ENCODE peak calls at places on chromosomes 12 and 14, in five cellular contexts. N is K562, T is GM12892, J is H1, A is GM12878. F is an unnamed sample.

GRCh38 chr12:45989277-45989856 is 1.0 kb downstream of the SCAF11 start:
- DNase-seq in A (no peak), J (no peak), N (no peak), T (peak; percentile 5), F (no peak)

GRCh38 chr14:91872517-91873470 is 5.5 kb upstream of the TC2N start:
- DNase-seq in N (no peak), T (no peak), J (no peak), A (no peak), F (no peak)

GRCh38 chr12:44003721-44004120 is 167.8 kb downstream of the TMEM117 start:
- DNase-seq in J (no peak), A (no peak), N (no peak), T (no peak), F (no peak)

GRCh38 chr14:26872930-26873470 is 275.2 kb upstream of the NOVA1 start:
- DNase-seq in T (no peak), J (no peak), A (no peak), N (peak; percentile 2), F (no peak)

GRCh38 chr12:57299514-57300016 is 48.6 kb upstream of the STAC3 start:
- DNase-seq in N (no peak), J (no peak), T (no peak), A (no peak), F (no peak)

GRCh38 chr12:57815177-57816000 is 3.1 kb downstream of the AVIL start:
- DNase-seq in N (peak; percentile 27), J (peak; percentile 62), T (no peak), A (no peak), F (no peak)

GRCh38 chr12:116790066-116790465 is 52.0 kb downstream of the RNFT2 start:
- DNase-seq in T (no peak), A (no peak), N (no peak), J (no peak), F (no peak)

GRCh38 chr12:113063396-113064350 is 7.1 kb downstream of the DTX1 start:
- DNase-seq in N (no peak), A (no peak), T (no peak), J (no peak), F (no peak)

GRCh38 chr14:68977741-68978549 is 1.2 kb downstream of the ACTN1 start:
- DNase-seq in N (peak; percentile 43), J (peak; percentile 76), T (no peak), A (no peak), F (peak; percentile 47)

GRCh38 chr14:59769586-59769985 is 101.0 kb downstream of the RTN1 start:
- DNase-seq in A (no peak), T (no peak), J (no peak), N (no peak), F (no peak)

GRCh38 chr12:19969476-19969875 is 398.9 kb upstream of the PDE3A start:
- DNase-seq in N (no peak), A (no peak), J (no peak), T (no peak), F (no peak)

GRCh38 chr14:102140027-102140749 is 491 bp downstream of the WDR20 start:
- DNase-seq in N (peak; percentile 25), J (peak; percentile 52), T (peak; percentile 35), A (no peak), F (peak; percentile 16)

GRCh38 chr14:90552465-90553297 is 155.9 kb downstream of the CALM1 start:
- DNase-seq in J (no peak), T (no peak), N (no peak), A (no peak), F (no peak)

GRCh38 chr14:76977793-76978730 is 50.4 kb downstream of the IRF2BPL start:
- DNase-seq in A (peak; percentile 81), T (peak; percentile 81), J (peak; percentile 48), N (peak; percentile 63), F (peak; percentile 74)

GRCh38 chr12:8844665-8845064 is 22.2 kb downstream of the A2ML1 start:
- DNase-seq in N (peak; percentile 34), J (no peak), A (no peak), T (no peak), F (no peak)

GRCh38 chr12:84913151-84913550 is 552 bp upstream of the SLC6A15 start:
- DNase-seq in A (no peak), J (peak; percentile 55), T (no peak), N (no peak), F (no peak)

GRCh38 chr12:121467638-121468403 is 67.9 kb downstream of the RNF34 start:
- DNase-seq in A (no peak), J (peak; percentile 84), N (no peak), T (no peak), F (no peak)

GRCh38 chr14:99655521-99655920 is 10.6 kb downstream of the HHIPL1 start:
- DNase-seq in A (no peak), T (no peak), J (no peak), N (no peak), F (no peak)

GRCh38 chr14:55136868-55137785 is 8.1 kb downstream of the LGALS3 start:
- DNase-seq in T (no peak), A (no peak), N (peak; percentile 22), J (no peak), F (no peak)

GRCh38 chr14:102316746-102317563 is 2.6 kb upstream of the ZNF839 start:
- DNase-seq in A (peak; percentile 61), N (peak; percentile 88), T (peak; percentile 84), J (peak; percentile 99), F (peak; percentile 76)

GRCh38 chr12:41940571-41940970 is 204.1 kb downstream of the GXYLT1 start:
- DNase-seq in J (no peak), N (no peak), A (no peak), T (no peak), F (no peak)

GRCh38 chr14:76298896-76299295 is 77.0 kb upstream of the ESRRB start:
- DNase-seq in N (no peak), J (peak; percentile 8), T (no peak), A (no peak), F (no peak)

GRCh38 chr12:108955225-108955835 is 65.5 kb downstream of the SVOP start:
- DNase-seq in N (no peak), J (no peak), T (no peak), A (no peak), F (no peak)

GRCh38 chr14:70755655-70756054 is 53.7 kb downstream of the MAP3K9 start:
- DNase-seq in J (no peak), A (no peak), N (no peak), T (no peak), F (no peak)

GRCh38 chr12:131056626-131057025 is 102.9 kb downstream of the ADGRD1 start:
- DNase-seq in A (no peak), J (no peak), N (no peak), T (no peak), F (no peak)

GRCh38 chr12:48998497-48999353 is 450 bp downstream of the DDN start:
- DNase-seq in J (peak; percentile 82), T (peak; percentile 43), A (no peak), N (no peak), F (no peak)

GRCh38 chr12:32566663-32567634 is 112.2 kb upstream of the DNM1L start:
- DNase-seq in T (no peak), N (no peak), J (no peak), A (no peak), F (no peak)

DNA sequence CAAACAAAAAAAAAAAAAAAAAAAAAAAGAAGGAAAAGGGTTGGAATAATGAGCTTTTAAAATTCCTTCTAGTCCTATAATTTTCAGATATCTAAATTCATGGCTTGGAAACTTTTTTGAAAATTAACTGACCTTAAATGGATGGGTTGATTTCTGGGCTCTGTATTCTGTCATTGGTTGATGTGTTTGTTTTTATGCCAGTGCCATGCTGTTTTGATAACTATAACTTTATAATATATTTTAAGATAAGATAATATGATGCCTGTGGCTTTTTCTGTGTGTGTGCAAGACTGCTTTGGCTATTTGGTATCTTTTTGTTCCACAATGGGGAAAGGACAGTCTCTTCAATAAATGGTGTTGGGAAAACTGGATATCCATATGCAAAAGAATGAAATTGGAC is 7.3 kb downstream of the OR10G3 start:
- DNase-seq in A (no peak), T (no peak), N (no peak), J (no peak), F (no peak)
- TF ChIP-seq TAF1 in A (no peak), T (no peak), N (no peak), J (no peak), F (no peak)

GRCh38 chr12:18145924-18146323 is 55.9 kb upstream of the RERGL start:
- DNase-seq in J (no peak), A (no peak), N (no peak), T (no peak), F (no peak)
- TF ChIP-seq POLR2A in J (no peak), A (no peak), N (no peak), T (no peak), F (no peak)

GRCh38 chr14:79552778-79553177 is 658.5 kb downstream of the DIO2 start:
- DNase-seq in A (no peak), N (no peak), J (no peak), T (no peak), F (no peak)
- TF ChIP-seq TAF1 in A (no peak), N (no peak), J (no peak), T (no peak), F (no peak)

GRCh38 chr12:14802961-14803829 is at the start of the genes C12orf60 and WBP11:
- DNase-seq in N (peak; percentile 90), A (peak; percentile 98), J (peak; percentile 82), T (peak; percentile 63), F (peak; percentile 62)
- TF ChIP-seq POLR2A in N (peak; percentile 86), A (peak; percentile 80), J (peak; percentile 90), T (peak; percentile 84), F (peak; percentile 89)

GRCh38 chr12:126338031-126338441 is 1272.8 kb downstream of the AACS start:
- DNase-seq in A (no peak), J (no peak), N (no peak), T (no peak), F (no peak)

GRCh38 chr12:126343352-126343751 is 1278.1 kb downstream of the AACS start:
- DNase-seq in N (no peak), A (no peak), T (no peak), J (no peak), F (no peak)

GRCh38 chr12:126346087-126346486 is 1280.9 kb downstream of the AACS start:
- DNase-seq in J (no peak), N (no peak), T (no peak), A (no peak), F (no peak)

GRCh38 chr12:126347421-126347820 is 1282.2 kb downstream of the AACS start:
- DNase-seq in N (no peak), J (peak; percentile 80), T (no peak), A (no peak), F (no peak)

DNA sequence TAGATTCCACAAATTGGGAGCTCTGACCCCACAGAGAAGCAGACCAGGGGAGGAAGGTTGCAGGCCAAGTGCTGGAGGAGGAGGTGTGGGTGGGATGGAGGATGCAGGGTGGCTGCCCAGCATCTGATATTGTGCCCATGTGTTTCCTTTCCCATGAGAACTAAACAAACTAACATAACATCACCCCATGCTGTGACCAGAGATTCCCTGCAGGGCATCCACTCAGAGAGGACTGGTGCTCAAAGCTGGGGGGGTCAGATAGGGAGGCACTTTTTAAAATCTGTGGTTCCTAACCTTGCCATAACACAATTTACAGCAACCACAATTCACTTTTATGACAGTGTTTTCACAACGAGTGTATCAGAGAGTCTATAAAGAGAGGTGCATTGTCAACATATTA is 1277.6 kb downstream of the AACS start:
- DNase-seq in N (no peak), J (no peak), A (no peak), T (no peak), F (no peak)
- TF ChIP-seq TAF1 in N (no peak), J (no peak), A (no peak), T (no peak), F (no peak)

GRCh38 chr14:94046696-94047250 is 20.6 kb downstream of the OTUB2 start:
- DNase-seq in A (no peak), J (no peak), T (no peak), N (no peak), F (no peak)
- TF ChIP-seq POLR2A in A (no peak), J (no peak), T (peak; percentile 41), N (no peak), F (no peak)

F was measured in GM12891.